ENCODE peak calls at places on chromosomes 3 and 15, in four cellular contexts. P is endodermal cell, R is AG08395, Q is HTR-8/SVneo. G is an unnamed sample.
A peak's percentile ranks its signal among the peaks of the same experiment; 100 is the strongest.

GRCh38 chr15:32694222-32694983 is 23.4 kb upstream of the GREM1 start:
- DNase-seq in R (no peak), P (no peak), Q (no peak), G (no peak)

GRCh38 chr3:23663661-23664186 is 142.0 kb upstream of the UBE2E1 start:
- DNase-seq in Q (no peak), R (no peak), P (no peak), G (no peak)

GRCh38 chr15:74730619-74731316 is 5.4 kb upstream of the CYP1A1 start:
- DNase-seq in R (no peak), P (no peak), Q (no peak), G (no peak)

GRCh38 chr3:71168043-71168720 is 415.3 kb downstream of the FOXP1 start:
- DNase-seq in P (no peak), R (no peak), Q (no peak), G (no peak)

GRCh38 chr3:52202384-52203077 is 4.6 kb downstream of the ALAS1 start:
- DNase-seq in P (no peak), R (no peak), Q (no peak), G (no peak)

GRCh38 chr15:90414408-90415028 is 26.5 kb downstream of the IQGAP1 start:
- DNase-seq in R (peak; percentile 76), P (no peak), Q (no peak), G (no peak)

GRCh38 chr15:59685737-59686297 is 3.3 kb downstream of the BNIP2 start:
- DNase-seq in R (peak; percentile 25), P (no peak), Q (no peak), G (no peak)

GRCh38 chr15:95266481-95267061 is 1035.2 kb downstream of the MCTP2 start:
- DNase-seq in P (no peak), R (no peak), Q (no peak), G (no peak)

GRCh38 chr15:73331991-73332925 is 36.5 kb downstream of the HCN4 start:
- DNase-seq in Q (no peak), P (no peak), R (no peak), G (no peak)

GRCh38 chr3:159664011-159664410 is 324.6 kb upstream of the IL12A start:
- DNase-seq in Q (no peak), R (peak; percentile 11), P (no peak), G (no peak)

GRCh38 chr3:30694668-30695067 is 88.3 kb downstream of the TGFBR2 start:
- DNase-seq in R (no peak), P (no peak), Q (no peak), G (no peak)

GRCh38 chr3:144437989-144438388 is 466.4 kb downstream of the DIPK2A start:
- DNase-seq in R (no peak), Q (no peak), P (peak; percentile 74), G (no peak)

GRCh38 chr15:89208256-89208655 is 13.1 kb downstream of the RLBP1 start:
- DNase-seq in R (no peak), P (no peak), Q (no peak), G (no peak)

GRCh38 chr3:13493867-13494441 is 13.8 kb downstream of the HDAC11 start:
- DNase-seq in R (no peak), P (no peak), Q (no peak), G (no peak)

GRCh38 chr3:197478746-197479668 is 76.8 kb downstream of the BDH1 start:
- DNase-seq in Q (no peak), P (no peak), R (peak; percentile 50), G (peak; percentile 76)

GRCh38 chr3:119681279-119681678 is 4.1 kb upstream of the COX17 start:
- DNase-seq in R (peak; percentile 67), Q (peak; percentile 36), P (no peak), G (peak; percentile 15)

GRCh38 chr3:194476784-194477183 is 10.0 kb downstream of the ATP13A3 start:
- DNase-seq in Q (no peak), R (no peak), P (peak; percentile 28), G (no peak)

GRCh38 chr3:138367912-138368311 is 19.5 kb downstream of the MRAS start:
- DNase-seq in P (no peak), R (peak; percentile 76), Q (no peak), G (peak; percentile 34)

GRCh38 chr3:32910954-32911353 is 40.5 kb upstream of the CCR4 start:
- DNase-seq in R (no peak), P (no peak), Q (no peak), G (no peak)

GRCh38 chr3:24396338-24396737 is 98.3 kb downstream of the THRB start:
- DNase-seq in R (no peak), P (peak; percentile 78), Q (no peak), G (no peak)

GRCh38 chr3:107978116-107979057 is 112.4 kb downstream of the CD47 start:
- DNase-seq in P (no peak), R (no peak), Q (no peak), G (no peak)

GRCh38 chr15:74726774-74727164 is 1.4 kb upstream of the CYP1A1 start:
- DNase-seq in P (no peak), R (no peak), Q (no peak), G (no peak)

GRCh38 chr3:33131328-33132018 is 17.7 kb downstream of the CRTAP start:
- DNase-seq in R (peak; percentile 75), Q (peak; percentile 67), P (peak; percentile 83), G (peak; percentile 56)

GRCh38 chr3:52406231-52406661 is 38.7 kb downstream of the SEMA3G start:
- DNase-seq in R (no peak), Q (no peak), P (no peak), G (no peak)

GRCh38 chr3:138752886-138753285 is 81.8 kb downstream of the PIK3CB start:
- DNase-seq in P (no peak), Q (no peak), R (no peak), G (no peak)

GRCh38 chr3:50010959-50011358 is 71.0 kb downstream of the RBM6 start:
- DNase-seq in R (no peak), Q (no peak), P (no peak), G (no peak)

G was measured in Calu3.